ENCODE peak calls at places on chromosomes 11 and 22, in eight cellular contexts. One of them, this sample, is unnamed. For H3K4me1, the result is how much of the 10 kb centered on the place peaks cover.

GRCh38 chr11:13277719-13278619 is at the start of gene BMAL1:
- DNase-seq in right atrium auricular region: no peak
- DNase-seq in CD4-positive, CD25-positive, alpha-beta regulatory T cell: peak
- DNase-seq in GM23338: peak
- DNase-seq in kidney: peak
- DNase-seq in H1: no peak
- DNase-seq in cardiac muscle cell: no peak
- DNase-seq in effector memory CD4-positive, alpha-beta T cell: peak
- DNase-seq in this sample: peak

GRCh38 chr11:128470081-128470480 is 117.3 kb downstream of the ETS1 start:
- DNase-seq in right atrium auricular region: no peak
- DNase-seq in CD4-positive, CD25-positive, alpha-beta regulatory T cell: peak
- DNase-seq in GM23338: no peak
- DNase-seq in kidney: no peak
- DNase-seq in H1: no peak
- DNase-seq in cardiac muscle cell: no peak
- DNase-seq in effector memory CD4-positive, alpha-beta T cell: no peak
- DNase-seq in this sample: peak

GRCh38 chr22:45834795-45835194 is 142.2 kb downstream of the WNT7B start:
- DNase-seq in right atrium auricular region: no peak
- DNase-seq in CD4-positive, CD25-positive, alpha-beta regulatory T cell: no peak
- DNase-seq in GM23338: no peak
- DNase-seq in kidney: no peak
- DNase-seq in H1: no peak
- DNase-seq in cardiac muscle cell: no peak
- DNase-seq in effector memory CD4-positive, alpha-beta T cell: no peak
- DNase-seq in this sample: no peak

GRCh38 chr11:48141475-48142100 is 75.0 kb upstream of the OR4B1 start:
- DNase-seq in right atrium auricular region: no peak
- DNase-seq in CD4-positive, CD25-positive, alpha-beta regulatory T cell: no peak
- DNase-seq in GM23338: no peak
- DNase-seq in kidney: no peak
- DNase-seq in H1: no peak
- DNase-seq in cardiac muscle cell: no peak
- DNase-seq in effector memory CD4-positive, alpha-beta T cell: no peak
- DNase-seq in this sample: no peak

GRCh38 chr22:44313385-44314006 is 745 bp upstream of the SHISAL1 start:
- DNase-seq in right atrium auricular region: no peak
- DNase-seq in CD4-positive, CD25-positive, alpha-beta regulatory T cell: no peak
- DNase-seq in GM23338: no peak
- DNase-seq in kidney: no peak
- DNase-seq in H1: no peak
- DNase-seq in cardiac muscle cell: no peak
- DNase-seq in effector memory CD4-positive, alpha-beta T cell: no peak
- DNase-seq in this sample: no peak

GRCh38 chr11:113632981-113633380 is 73.1 kb downstream of the TMPRSS5 start:
- DNase-seq in right atrium auricular region: no peak
- DNase-seq in CD4-positive, CD25-positive, alpha-beta regulatory T cell: no peak
- DNase-seq in GM23338: no peak
- DNase-seq in kidney: peak
- DNase-seq in H1: no peak
- DNase-seq in cardiac muscle cell: no peak
- DNase-seq in effector memory CD4-positive, alpha-beta T cell: no peak
- DNase-seq in this sample: no peak

GRCh38 chr22:41927813-41928212 is 1.2 kb upstream of the TNFRSF13C start:
- DNase-seq in right atrium auricular region: no peak
- DNase-seq in CD4-positive, CD25-positive, alpha-beta regulatory T cell: no peak
- DNase-seq in GM23338: no peak
- DNase-seq in kidney: no peak
- DNase-seq in H1: no peak
- DNase-seq in cardiac muscle cell: no peak
- DNase-seq in effector memory CD4-positive, alpha-beta T cell: no peak
- DNase-seq in this sample: no peak

GRCh38 chr11:104661481-104661880 is 236.8 kb downstream of the CASP12 start:
- DNase-seq in right atrium auricular region: no peak
- DNase-seq in CD4-positive, CD25-positive, alpha-beta regulatory T cell: no peak
- DNase-seq in GM23338: no peak
- DNase-seq in kidney: no peak
- DNase-seq in H1: no peak
- DNase-seq in cardiac muscle cell: no peak
- DNase-seq in effector memory CD4-positive, alpha-beta T cell: no peak
- DNase-seq in this sample: no peak

GRCh38 chr22:44933829-44934735 is 75.7 kb downstream of the PHF21B start:
- DNase-seq in right atrium auricular region: no peak
- DNase-seq in CD4-positive, CD25-positive, alpha-beta regulatory T cell: no peak
- DNase-seq in GM23338: no peak
- DNase-seq in kidney: peak
- DNase-seq in H1: no peak
- DNase-seq in cardiac muscle cell: no peak
- DNase-seq in effector memory CD4-positive, alpha-beta T cell: no peak
- DNase-seq in this sample: no peak

GRCh38 chr11:47348859-47349258 is 3.6 kb downstream of the MYBPC3 start:
- DNase-seq in right atrium auricular region: no peak
- DNase-seq in CD4-positive, CD25-positive, alpha-beta regulatory T cell: peak
- DNase-seq in GM23338: peak
- DNase-seq in kidney: no peak
- DNase-seq in H1: no peak
- DNase-seq in cardiac muscle cell: no peak
- DNase-seq in effector memory CD4-positive, alpha-beta T cell: no peak
- DNase-seq in this sample: no peak

GRCh38 chr22:28896611-28897010 is 13.2 kb downstream of the ZNRF3 start:
- DNase-seq in right atrium auricular region: no peak
- DNase-seq in CD4-positive, CD25-positive, alpha-beta regulatory T cell: no peak
- DNase-seq in GM23338: peak
- DNase-seq in kidney: no peak
- DNase-seq in H1: no peak
- DNase-seq in cardiac muscle cell: no peak
- DNase-seq in effector memory CD4-positive, alpha-beta T cell: no peak
- DNase-seq in this sample: no peak

GRCh38 chr11:44804449-44805151 is 77.8 kb downstream of the TSPAN18 start:
- DNase-seq in right atrium auricular region: no peak
- DNase-seq in CD4-positive, CD25-positive, alpha-beta regulatory T cell: no peak
- DNase-seq in GM23338: no peak
- DNase-seq in kidney: peak
- DNase-seq in H1: no peak
- DNase-seq in cardiac muscle cell: no peak
- DNase-seq in effector memory CD4-positive, alpha-beta T cell: no peak
- DNase-seq in this sample: no peak

GRCh38 chr11:95991101-95991500 is 67.2 kb upstream of the MTMR2 start:
- DNase-seq in right atrium auricular region: no peak
- DNase-seq in CD4-positive, CD25-positive, alpha-beta regulatory T cell: no peak
- DNase-seq in GM23338: no peak
- DNase-seq in kidney: no peak
- DNase-seq in H1: no peak
- DNase-seq in cardiac muscle cell: no peak
- DNase-seq in effector memory CD4-positive, alpha-beta T cell: no peak
- DNase-seq in this sample: no peak

GRCh38 chr11:34564406-34564805 is 50.8 kb upstream of the ELF5 start:
- DNase-seq in right atrium auricular region: no peak
- DNase-seq in CD4-positive, CD25-positive, alpha-beta regulatory T cell: no peak
- DNase-seq in GM23338: peak
- DNase-seq in kidney: no peak
- DNase-seq in H1: peak
- DNase-seq in cardiac muscle cell: no peak
- DNase-seq in effector memory CD4-positive, alpha-beta T cell: no peak
- DNase-seq in this sample: no peak

GRCh38 chr11:133809525-133810178 is 35.7 kb downstream of the SPATA19 start:
- DNase-seq in right atrium auricular region: peak
- DNase-seq in CD4-positive, CD25-positive, alpha-beta regulatory T cell: no peak
- DNase-seq in GM23338: peak
- DNase-seq in kidney: no peak
- DNase-seq in H1: no peak
- DNase-seq in cardiac muscle cell: no peak
- DNase-seq in effector memory CD4-positive, alpha-beta T cell: no peak
- DNase-seq in this sample: no peak

GRCh38 chr11:44916797-44917196 is 33.9 kb downstream of the TP53I11 start:
- DNase-seq in right atrium auricular region: no peak
- DNase-seq in CD4-positive, CD25-positive, alpha-beta regulatory T cell: no peak
- DNase-seq in GM23338: no peak
- DNase-seq in kidney: no peak
- DNase-seq in H1: no peak
- DNase-seq in cardiac muscle cell: no peak
- DNase-seq in effector memory CD4-positive, alpha-beta T cell: no peak
- DNase-seq in this sample: no peak

GRCh38 chr11:86041975-86042378 is 26.9 kb downstream of the PICALM start:
- DNase-seq in right atrium auricular region: peak
- DNase-seq in CD4-positive, CD25-positive, alpha-beta regulatory T cell: peak
- DNase-seq in GM23338: peak
- DNase-seq in kidney: no peak
- DNase-seq in H1: peak
- DNase-seq in cardiac muscle cell: peak
- DNase-seq in effector memory CD4-positive, alpha-beta T cell: peak
- DNase-seq in this sample: peak

GRCh38 chr22:45224988-45225731 is 15.5 kb downstream of the KIAA0930 start:
- DNase-seq in right atrium auricular region: no peak
- DNase-seq in CD4-positive, CD25-positive, alpha-beta regulatory T cell: no peak
- DNase-seq in GM23338: no peak
- DNase-seq in kidney: no peak
- DNase-seq in H1: no peak
- DNase-seq in cardiac muscle cell: no peak
- DNase-seq in effector memory CD4-positive, alpha-beta T cell: no peak
- DNase-seq in this sample: no peak

GRCh38 chr22:17980013-17980510 is 44.3 kb downstream of the MICAL3 start:
- DNase-seq in right atrium auricular region: no peak
- DNase-seq in CD4-positive, CD25-positive, alpha-beta regulatory T cell: no peak
- DNase-seq in GM23338: peak
- DNase-seq in kidney: no peak
- DNase-seq in H1: no peak
- DNase-seq in cardiac muscle cell: no peak
- DNase-seq in effector memory CD4-positive, alpha-beta T cell: no peak
- DNase-seq in this sample: no peak

GRCh38 chr11:131044851-131045250 is 128.6 kb upstream of the SNX19 start:
- DNase-seq in right atrium auricular region: no peak
- DNase-seq in CD4-positive, CD25-positive, alpha-beta regulatory T cell: no peak
- DNase-seq in GM23338: no peak
- DNase-seq in kidney: no peak
- DNase-seq in H1: no peak
- DNase-seq in cardiac muscle cell: no peak
- DNase-seq in effector memory CD4-positive, alpha-beta T cell: no peak
- DNase-seq in this sample: no peak

GRCh38 chr11:111603633-111604130 is 1.4 kb downstream of the SIK2 start:
- DNase-seq in right atrium auricular region: no peak
- DNase-seq in CD4-positive, CD25-positive, alpha-beta regulatory T cell: no peak
- DNase-seq in GM23338: no peak
- DNase-seq in kidney: no peak
- DNase-seq in H1: no peak
- DNase-seq in cardiac muscle cell: no peak
- DNase-seq in effector memory CD4-positive, alpha-beta T cell: no peak
- DNase-seq in this sample: no peak
- H3K27ac ChIP-seq in right atrium auricular region: peak
- H3K27ac ChIP-seq in CD4-positive, CD25-positive, alpha-beta regulatory T cell: peak
- H3K27ac ChIP-seq in GM23338: no peak
- H3K27ac ChIP-seq in kidney: peak
- H3K27ac ChIP-seq in H1: no peak
- H3K27ac ChIP-seq in cardiac muscle cell: no peak
- H3K27ac ChIP-seq in effector memory CD4-positive, alpha-beta T cell: peak
- H3K27ac ChIP-seq in this sample: peak

GRCh38 chr11:65611028-65611757 is 2.8 kb downstream of the MAP3K11 start:
- DNase-seq in right atrium auricular region: no peak
- DNase-seq in CD4-positive, CD25-positive, alpha-beta regulatory T cell: no peak
- DNase-seq in GM23338: peak
- DNase-seq in kidney: peak
- DNase-seq in H1: no peak
- DNase-seq in cardiac muscle cell: no peak
- DNase-seq in effector memory CD4-positive, alpha-beta T cell: no peak
- DNase-seq in this sample: no peak
- H3K4me1 ChIP-seq in right atrium auricular region: under half
- H3K4me1 ChIP-seq in CD4-positive, CD25-positive, alpha-beta regulatory T cell: under half
- H3K4me1 ChIP-seq in GM23338: under half
- H3K4me1 ChIP-seq in kidney: under half
- H3K4me1 ChIP-seq in H1: under half
- H3K4me1 ChIP-seq in cardiac muscle cell: under half
- H3K4me1 ChIP-seq in effector memory CD4-positive, alpha-beta T cell: under half
- H3K4me1 ChIP-seq in this sample: under half

DNA sequence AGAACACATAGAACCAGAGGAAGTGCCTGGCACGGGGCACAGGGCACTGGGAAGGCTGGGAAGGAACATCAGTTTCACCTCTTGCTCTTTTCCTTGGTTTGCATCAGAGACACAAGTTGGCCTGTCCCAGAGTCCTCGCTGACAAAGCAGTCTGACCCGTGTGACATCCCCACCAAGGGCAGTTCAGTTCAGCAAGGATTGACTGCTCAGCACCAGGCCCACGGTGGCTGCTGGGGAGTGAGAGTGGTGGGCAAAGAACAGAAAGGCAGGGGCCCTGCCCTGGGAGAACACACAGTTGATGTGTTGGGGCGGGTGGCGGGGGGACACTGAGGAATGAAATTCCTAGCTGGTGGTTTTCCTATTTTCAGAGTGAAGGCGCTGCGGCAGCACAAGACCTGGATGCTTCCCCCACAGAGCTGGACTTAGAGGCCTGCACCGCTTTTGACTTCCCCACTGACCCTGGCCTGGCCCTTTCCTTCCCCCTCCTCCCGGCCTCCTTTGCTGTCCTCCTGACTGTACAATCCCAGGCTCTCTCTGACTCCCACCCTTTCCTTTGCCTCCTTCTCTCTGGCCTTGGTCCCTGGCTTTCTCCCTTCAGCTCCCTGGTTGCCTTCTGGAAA is 2.2 kb upstream of the TMPRSS13 start:
- DNase-seq in right atrium auricular region: no peak
- DNase-seq in CD4-positive, CD25-positive, alpha-beta regulatory T cell: no peak
- DNase-seq in GM23338: no peak
- DNase-seq in kidney: peak
- DNase-seq in H1: no peak
- DNase-seq in cardiac muscle cell: no peak
- DNase-seq in effector memory CD4-positive, alpha-beta T cell: no peak
- DNase-seq in this sample: no peak
- H3K4me3 ChIP-seq in right atrium auricular region: no peak
- H3K4me3 ChIP-seq in CD4-positive, CD25-positive, alpha-beta regulatory T cell: no peak
- H3K4me3 ChIP-seq in GM23338: no peak
- H3K4me3 ChIP-seq in kidney: no peak
- H3K4me3 ChIP-seq in H1: no peak
- H3K4me3 ChIP-seq in cardiac muscle cell: no peak
- H3K4me3 ChIP-seq in effector memory CD4-positive, alpha-beta T cell: no peak
- H3K4me3 ChIP-seq in this sample: no peak

GRCh38 chr22:26316732-26317131 is 112.3 kb upstream of the ASPHD2 start:
- DNase-seq in right atrium auricular region: no peak
- DNase-seq in CD4-positive, CD25-positive, alpha-beta regulatory T cell: no peak
- DNase-seq in GM23338: no peak
- DNase-seq in kidney: no peak
- DNase-seq in H1: no peak
- DNase-seq in cardiac muscle cell: no peak
- DNase-seq in effector memory CD4-positive, alpha-beta T cell: no peak
- DNase-seq in this sample: no peak

GRCh38 chr22:26310616-26311015 is 118.4 kb upstream of the ASPHD2 start:
- DNase-seq in right atrium auricular region: no peak
- DNase-seq in CD4-positive, CD25-positive, alpha-beta regulatory T cell: no peak
- DNase-seq in GM23338: no peak
- DNase-seq in kidney: no peak
- DNase-seq in H1: no peak
- DNase-seq in cardiac muscle cell: no peak
- DNase-seq in effector memory CD4-positive, alpha-beta T cell: no peak
- DNase-seq in this sample: no peak

GRCh38 chr22:26314656-26315055 is 114.4 kb upstream of the ASPHD2 start:
- DNase-seq in right atrium auricular region: no peak
- DNase-seq in CD4-positive, CD25-positive, alpha-beta regulatory T cell: no peak
- DNase-seq in GM23338: no peak
- DNase-seq in kidney: no peak
- DNase-seq in H1: no peak
- DNase-seq in cardiac muscle cell: no peak
- DNase-seq in effector memory CD4-positive, alpha-beta T cell: no peak
- DNase-seq in this sample: no peak

GRCh38 chr22:26314171-26314570 is 114.9 kb upstream of the ASPHD2 start:
- DNase-seq in right atrium auricular region: no peak
- DNase-seq in CD4-positive, CD25-positive, alpha-beta regulatory T cell: no peak
- DNase-seq in GM23338: no peak
- DNase-seq in kidney: no peak
- DNase-seq in H1: no peak
- DNase-seq in cardiac muscle cell: no peak
- DNase-seq in effector memory CD4-positive, alpha-beta T cell: no peak
- DNase-seq in this sample: no peak

GRCh38 chr22:26313291-26313690 is 115.8 kb upstream of the ASPHD2 start:
- DNase-seq in right atrium auricular region: no peak
- DNase-seq in CD4-positive, CD25-positive, alpha-beta regulatory T cell: no peak
- DNase-seq in GM23338: no peak
- DNase-seq in kidney: no peak
- DNase-seq in H1: no peak
- DNase-seq in cardiac muscle cell: no peak
- DNase-seq in effector memory CD4-positive, alpha-beta T cell: no peak
- DNase-seq in this sample: no peak
- H3K27ac ChIP-seq in right atrium auricular region: no peak
- H3K27ac ChIP-seq in CD4-positive, CD25-positive, alpha-beta regulatory T cell: no peak
- H3K27ac ChIP-seq in GM23338: no peak
- H3K27ac ChIP-seq in kidney: no peak
- H3K27ac ChIP-seq in H1: no peak
- H3K27ac ChIP-seq in cardiac muscle cell: no peak
- H3K27ac ChIP-seq in effector memory CD4-positive, alpha-beta T cell: no peak
- H3K27ac ChIP-seq in this sample: no peak